ENCODE peak calls at places on chromosomes 11 and 22, in ten cellular contexts. D is tibial artery; V is cardiac muscle cell; H is effector memory CD4-positive, alpha-beta T cell; T is adrenal gland; G is left ventricle myocardium inferior; J is fibroblast of lung; I is IMR-90; L is CD8-positive, alpha-beta T cell; P is tibial nerve. E is an unnamed sample. For H3K9me3, the result is how much of the 10 kb centered on the place peaks cover.

GRCh38 chr11:95230054-95231034 is 658 bp downstream of the SESN3 start:
- DNase-seq in T (peak), P (no peak), L (peak), D (peak), I (no peak), H (peak), V (peak), J (peak), G (no peak), E (no peak)

GRCh38 chr11:133509924-133510697 is 22.2 kb downstream of the OPCML start:
- DNase-seq in T (no peak), I (no peak), V (no peak), L (no peak), H (no peak), P (no peak), G (no peak), D (no peak), J (no peak), E (no peak)

GRCh38 chr11:33734441-33735165 is 1.6 kb downstream of the CD59 start:
- DNase-seq in H (no peak), P (peak), L (no peak), D (no peak), I (no peak), J (peak), V (peak), G (no peak), T (no peak), E (peak)

GRCh38 chr11:114678125-114679036 is at the start of gene NXPE2:
- DNase-seq in J (no peak), G (no peak), D (no peak), V (no peak), T (no peak), H (no peak), L (no peak), I (peak), P (no peak), E (no peak)

GRCh38 chr11:32960553-32961164 is 55.0 kb upstream of the DEPDC7 start:
- DNase-seq in V (peak), H (no peak), G (no peak), I (peak), T (no peak), D (no peak), P (no peak), L (no peak), J (peak), E (no peak)

GRCh38 chr11:96538104-96538503 is 148.3 kb downstream of the JRKL start:
- DNase-seq in V (no peak), J (no peak), D (no peak), G (no peak), T (no peak), I (no peak), P (no peak), L (no peak), H (no peak), E (no peak)

GRCh38 chr11:70569996-70570692 is 171.8 kb downstream of the CTTN start:
- DNase-seq in T (no peak), V (no peak), H (no peak), I (no peak), P (no peak), J (no peak), D (peak), G (no peak), L (no peak), E (no peak)

GRCh38 chr11:67119577-67120391 is 721 bp downstream of the KDM2A start:
- DNase-seq in J (no peak), D (peak), H (no peak), I (no peak), T (peak), L (peak), P (peak), V (peak), G (no peak), E (no peak)

GRCh38 chr22:26362471-26362870 is 66.6 kb upstream of the ASPHD2 start:
- DNase-seq in D (no peak), L (no peak), G (no peak), P (no peak), H (no peak), J (no peak), I (peak), V (peak), T (no peak), E (no peak)

GRCh38 chr11:5291207-5291838 is 10.4 kb downstream of the OR51B4 start:
- DNase-seq in T (no peak), I (peak), P (no peak), J (peak), D (no peak), L (no peak), G (no peak), V (peak), H (no peak), E (no peak)

GRCh38 chr11:117179048-117179999 is 781 bp downstream of the SIDT2 start:
- DNase-seq in D (no peak), V (peak), P (no peak), I (no peak), H (peak), G (peak), T (peak), L (peak), J (peak), E (peak)

GRCh38 chr11:122750047-122750446 is 88.3 kb upstream of the CRTAM start:
- DNase-seq in J (no peak), V (no peak), P (no peak), T (no peak), D (no peak), I (no peak), L (peak), G (no peak), H (no peak), E (no peak)

GRCh38 chr11:126514061-126514713 is 158.7 kb downstream of the ST3GAL4 start:
- DNase-seq in G (no peak), V (peak), T (no peak), L (no peak), P (no peak), I (no peak), D (no peak), H (no peak), J (no peak), E (no peak)

GRCh38 chr11:10150800-10151199 is 143.2 kb downstream of the SBF2 start:
- DNase-seq in P (no peak), L (no peak), H (no peak), J (peak), D (no peak), I (no peak), V (no peak), G (no peak), T (no peak), E (no peak)

GRCh38 chr11:92784313-92784712 is 185.1 kb upstream of the MTNR1B start:
- DNase-seq in G (no peak), V (no peak), T (no peak), J (no peak), I (no peak), H (no peak), L (no peak), D (no peak), P (no peak), E (no peak)

GRCh38 chr11:112744041-112744440 is 217.2 kb upstream of the NCAM1 start:
- DNase-seq in I (no peak), D (no peak), H (no peak), L (no peak), T (no peak), J (no peak), P (no peak), V (no peak), G (no peak), E (no peak)

GRCh38 chr22:30354644-30355043 is 2.0 kb downstream of the SF3A1 start:
- DNase-seq in V (no peak), P (no peak), T (peak), L (no peak), D (no peak), G (no peak), H (no peak), J (no peak), I (no peak), E (no peak)

GRCh38 chr11:94678236-94678635 is 89.9 kb upstream of the AMOTL1 start:
- DNase-seq in D (no peak), V (peak), H (no peak), I (no peak), L (no peak), J (no peak), G (no peak), P (no peak), T (no peak), E (no peak)

DNA sequence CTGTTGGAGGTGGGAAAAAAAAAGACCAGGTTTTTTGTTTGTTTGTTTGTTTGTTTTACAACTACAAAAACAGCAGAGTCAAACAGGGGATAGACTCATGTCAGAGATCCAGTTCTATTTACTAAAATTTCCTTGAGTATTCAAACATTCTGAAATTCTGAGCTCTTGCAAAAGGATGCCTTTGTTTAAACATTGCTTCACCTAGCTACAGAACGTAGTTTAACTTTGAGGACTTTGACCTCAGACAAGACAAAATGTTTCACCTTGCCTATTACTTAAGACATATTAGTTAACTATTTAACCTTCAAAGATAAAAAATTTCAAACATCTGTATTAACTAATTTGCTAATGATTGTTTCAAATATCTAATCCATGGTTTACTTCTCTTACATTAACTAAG is 36.1 kb upstream of the GLYATL2 start:
- DNase-seq in I (no peak), V (no peak), L (no peak), H (no peak), G (no peak), J (no peak), T (no peak), D (no peak), P (no peak), E (no peak)
- H3K9me3 ChIP-seq in I (under half), V (under half), L (under half), H (under half), G (under half), J (under half), T (under half), D (under half), P (under half), E (under half)

GRCh38 chr22:47284822-47285221 is 522.4 kb downstream of the TBC1D22A start:
- DNase-seq in H (no peak), T (no peak), J (no peak), I (no peak), G (no peak), P (no peak), D (no peak), L (no peak), V (no peak), E (no peak)
- H3K9me3 ChIP-seq in H (under half), T (under half), J (under half), I (under half), G (under half), P (under half), D (under half), L (under half), V (under half), E (under half)

DNA sequence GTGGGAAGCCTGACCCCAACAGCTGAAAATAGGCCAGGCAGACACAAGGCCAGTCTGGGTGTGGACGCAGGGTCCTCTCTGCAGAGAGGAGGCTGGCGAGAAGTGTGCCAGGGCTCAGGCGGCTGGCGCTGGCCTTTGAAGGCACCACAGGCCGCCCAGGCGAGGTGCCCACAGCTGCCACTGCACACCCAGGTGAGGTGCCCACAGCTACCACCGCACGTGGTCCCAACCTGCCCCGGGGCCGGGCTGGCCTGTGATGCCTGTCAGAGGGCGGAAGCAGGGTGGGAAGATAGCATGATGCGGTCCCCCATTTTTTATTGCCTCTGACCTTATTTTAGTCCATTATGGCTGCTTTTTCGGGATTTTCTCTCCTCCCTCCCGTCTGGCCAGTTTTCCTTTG is 1303.9 kb downstream of the BRD1 start:
- DNase-seq in D (no peak), L (no peak), T (no peak), V (no peak), P (no peak), I (no peak), J (no peak), G (no peak), H (no peak), E (no peak)
- H3K9me3 ChIP-seq in D (under half), L (under half), T (under half), V (under half), P (under half), I (half or more), J (under half), G (under half), H (under half), E (under half)

DNA sequence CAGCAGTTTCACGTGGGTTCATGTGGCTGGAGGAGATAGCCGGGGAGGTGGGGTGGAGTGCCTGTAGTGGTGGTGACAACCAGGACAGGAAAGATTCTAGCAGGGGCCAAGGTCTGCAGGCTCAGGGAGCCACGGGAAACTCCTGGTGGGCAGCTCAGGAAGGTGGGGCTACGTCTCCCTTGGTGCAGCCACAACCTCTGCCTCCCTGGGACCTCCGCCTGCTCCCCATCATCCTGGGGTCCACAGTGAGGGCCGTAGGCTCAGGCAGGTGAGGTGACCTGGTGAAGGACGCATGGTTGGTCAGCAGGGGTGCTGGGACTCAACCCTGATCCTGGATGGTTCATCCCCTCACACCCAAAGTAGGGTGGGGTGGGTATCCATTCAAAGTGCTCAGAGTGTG is 524.1 kb downstream of the TBC1D22A start:
- DNase-seq in H (no peak), T (no peak), V (no peak), L (no peak), D (peak), I (no peak), P (no peak), G (no peak), J (no peak), E (no peak)
- H3K9me3 ChIP-seq in H (under half), T (under half), V (under half), L (under half), D (under half), I (under half), P (under half), G (under half), J (under half), E (under half)

DNA sequence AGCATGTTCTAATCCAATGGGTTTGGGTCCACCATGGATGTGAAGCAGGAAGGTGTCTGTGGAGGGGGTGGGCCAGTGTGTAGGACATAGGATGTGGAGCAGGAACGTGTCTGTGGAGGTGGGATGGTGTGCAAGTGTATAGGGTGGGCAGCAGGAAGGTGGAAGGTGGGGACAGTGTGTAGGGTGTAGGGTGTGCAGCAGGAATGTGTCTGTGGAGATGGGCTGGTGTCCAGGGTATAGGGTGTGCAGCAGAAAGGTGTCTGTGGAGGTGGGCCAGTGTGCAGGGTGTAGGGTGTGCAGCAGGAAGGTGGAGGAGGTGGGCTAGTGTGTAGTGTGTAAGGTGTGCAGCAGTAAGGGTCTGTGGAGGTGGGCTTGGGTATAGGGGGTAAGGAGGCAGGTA is 1068.0 kb downstream of the NTM start:
- DNase-seq in H (no peak), V (no peak), L (no peak), J (no peak), T (no peak), G (no peak), D (no peak), I (no peak), P (no peak), E (no peak)
- H3K9me3 ChIP-seq in H (under half), V (under half), L (under half), J (under half), T (under half), G (under half), D (under half), I (under half), P (under half), E (under half)

DNA sequence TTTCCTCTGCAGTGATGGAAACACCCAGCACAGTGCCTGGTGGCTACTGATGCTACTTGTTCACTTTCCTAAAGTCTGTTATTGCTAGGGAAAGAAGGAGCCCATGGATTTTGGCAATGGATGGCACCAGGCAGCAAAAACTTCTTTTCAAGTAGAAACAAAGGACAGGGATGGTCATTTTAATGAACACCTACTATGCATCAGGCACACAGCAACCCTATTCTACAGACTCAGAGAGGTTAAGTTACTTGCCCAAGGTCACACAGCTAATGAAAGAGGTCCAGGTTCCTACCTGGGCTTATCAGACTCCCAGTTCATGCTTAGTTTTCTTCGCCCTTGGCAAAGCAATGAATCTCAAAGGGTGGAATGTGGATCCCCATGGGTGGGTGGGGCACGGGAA is 36.9 kb upstream of the CD82 start:
- DNase-seq in I (no peak), J (no peak), T (no peak), D (no peak), P (no peak), G (no peak), H (no peak), V (no peak), L (no peak), E (no peak)
- H3K9me3 ChIP-seq in I (under half), J (under half), T (under half), D (under half), P (under half), G (under half), H (under half), V (under half), L (under half), E (under half)

DNA sequence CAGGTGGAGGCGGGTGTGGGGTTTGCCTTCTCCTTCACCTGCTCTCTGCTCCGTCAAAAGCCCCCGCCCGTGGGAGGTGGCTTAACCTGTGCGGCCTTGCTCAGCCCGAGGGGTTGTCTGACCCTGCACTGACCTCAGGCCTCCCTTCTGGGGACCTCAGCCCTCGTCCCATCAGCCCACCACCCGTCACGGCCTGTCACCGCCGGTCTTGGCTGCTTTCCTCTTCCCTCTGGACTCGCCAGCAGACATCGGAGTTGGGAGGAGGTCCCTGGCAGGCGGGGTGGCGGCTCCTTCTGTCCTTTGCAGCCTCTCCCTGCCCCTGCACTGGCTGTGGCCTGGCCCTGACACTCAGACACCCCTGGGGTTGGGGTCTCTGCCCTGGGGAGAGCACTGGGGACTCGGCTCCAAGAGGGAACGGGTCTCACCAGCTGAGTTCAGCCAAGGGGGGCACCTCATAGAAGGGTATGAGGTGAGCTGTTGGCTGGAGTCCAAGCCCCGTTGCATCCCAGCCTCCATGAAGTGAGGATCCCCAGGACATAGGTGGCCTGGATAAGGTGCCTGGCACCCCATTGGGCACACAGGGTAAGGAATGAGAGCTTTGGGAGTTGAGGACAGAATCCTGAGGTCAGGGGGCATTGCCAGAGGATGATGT is 999.6 kb downstream of the BRD1 start:
- DNase-seq in J (no peak), H (no peak), D (peak), L (no peak), I (no peak), P (no peak), T (no peak), G (no peak), V (no peak), E (no peak)
- H3K9me3 ChIP-seq in J (under half), H (under half), D (under half), L (under half), I (half or more), P (under half), T (under half), G (under half), V (under half), E (under half)

E was measured in stomach.